ENCODE peak calls at places on chromosome 17, in four cellular contexts. I, F, X and J are unnamed samples.

GRCh38 chr17:81341347-81342061 is 46.4 kb upstream of the SLC38A10 start:
- DNase-seq in I (no peak), F (no peak), X (no peak), J (no peak)

GRCh38 chr17:63178530-63178929 is 212.5 kb downstream of the TANC2 start:
- DNase-seq in I (no peak), F (peak), X (no peak), J (no peak)

GRCh38 chr17:63535640-63536039 is 12.5 kb downstream of the KCNH6 start:
- DNase-seq in I (no peak), F (no peak), X (no peak), J (no peak)

GRCh38 chr17:69593351-69593715 is 178.8 kb downstream of the MAP2K6 start:
- DNase-seq in I (no peak), F (no peak), X (no peak), J (no peak)

GRCh38 chr17:43356999-43357398 is 41.8 kb upstream of the ARL4D start:
- DNase-seq in I (peak), F (peak), X (no peak), J (no peak)

GRCh38 chr17:2090804-2091534 is 36.1 kb downstream of the HIC1 start:
- DNase-seq in I (peak), F (peak), X (no peak), J (no peak)

GRCh38 chr17:36939059-36939943 is 2.0 kb downstream of the LHX1 start:
- DNase-seq in I (no peak), F (no peak), X (no peak), J (peak)

GRCh38 chr17:55513885-55514590 is 2.8 kb upstream of the SMIM36 start:
- DNase-seq in I (peak), F (peak), X (peak), J (peak)

GRCh38 chr17:6269474-6269873 is 165.4 kb downstream of the AIPL1 start:
- DNase-seq in I (peak), F (peak), X (no peak), J (no peak)

GRCh38 chr17:65617496-65617895 is 56.0 kb upstream of the AXIN2 start:
- DNase-seq in I (no peak), F (no peak), X (no peak), J (no peak)

GRCh38 chr17:40442392-40443195 is 656 bp upstream of the IGFBP4 start:
- DNase-seq in I (peak), F (peak), X (no peak), J (no peak)

GRCh38 chr17:68085751-68086445 is 50.4 kb downstream of the KPNA2 start:
- DNase-seq in I (no peak), F (no peak), X (no peak), J (no peak)

GRCh38 chr17:69357701-69358100 is 30.8 kb upstream of the ABCA5 start:
- DNase-seq in I (peak), F (no peak), X (no peak), J (no peak)

GRCh38 chr17:38703742-38704644 is 1.1 kb upstream of the MLLT6 start:
- DNase-seq in I (peak), F (no peak), X (peak), J (peak)

GRCh38 chr17:82963104-82963950 is 116.1 kb upstream of the METRNL start:
- DNase-seq in I (peak), F (peak), X (peak), J (peak)

GRCh38 chr17:30970757-30971567 is at the start of gene RNF135:
- DNase-seq in I (peak), F (peak), X (peak), J (peak)

DNA sequence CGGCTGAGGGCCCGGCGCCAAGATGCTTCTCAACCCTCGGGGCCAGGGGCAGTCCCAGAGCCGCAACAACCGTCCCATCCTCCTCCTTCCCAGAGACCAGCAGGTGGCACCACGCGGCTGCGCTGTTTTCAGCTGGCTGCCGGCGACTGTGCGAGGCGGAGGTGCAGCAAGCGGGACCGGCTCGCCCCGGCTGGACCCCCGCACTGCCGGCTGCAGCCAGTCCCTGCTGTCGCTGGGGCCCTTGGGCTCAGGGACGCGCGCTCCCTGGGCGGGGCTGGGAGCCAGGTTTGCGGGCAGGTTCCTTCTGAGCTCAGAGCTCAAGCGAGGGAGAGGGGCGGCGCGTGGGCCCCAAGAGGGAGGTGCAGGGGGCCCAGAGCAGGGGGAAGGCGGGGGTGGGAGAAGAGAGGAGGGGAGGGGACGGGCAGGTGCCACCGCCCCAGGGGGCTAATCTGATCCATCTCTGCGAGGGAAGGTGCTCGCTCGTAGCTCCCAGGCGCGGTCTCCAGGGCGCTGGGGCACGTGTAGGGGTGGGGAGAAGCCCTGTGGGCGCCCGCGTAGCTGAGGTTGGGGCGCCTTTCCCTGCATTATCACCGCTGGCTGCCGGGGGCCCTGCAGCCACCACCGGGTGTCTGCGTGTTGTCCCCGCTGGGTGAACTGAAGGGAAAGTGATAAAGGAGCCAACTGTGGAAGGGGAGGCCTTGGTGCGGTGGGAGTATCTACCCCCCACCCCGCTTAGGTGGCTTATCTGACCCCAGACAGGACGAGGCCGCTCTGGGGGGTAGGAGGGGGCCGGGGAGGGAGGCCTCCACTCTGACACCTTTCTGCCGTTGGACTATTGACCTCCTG is 24.2 kb downstream of the STAT5A start:
- DNase-seq in I (peak), F (peak), X (peak), J (peak)
- TF ChIP-seq CTCF in I (peak), F (peak), X (peak), J (peak)

GRCh38 chr17:60923000-60923399 is 245.3 kb downstream of the BCAS3 start:
- DNase-seq in I (no peak), F (no peak), X (no peak), J (no peak)

GRCh38 chr17:60916043-60916442 is 238.4 kb downstream of the BCAS3 start:
- DNase-seq in I (no peak), F (no peak), X (no peak), J (no peak)

DNA sequence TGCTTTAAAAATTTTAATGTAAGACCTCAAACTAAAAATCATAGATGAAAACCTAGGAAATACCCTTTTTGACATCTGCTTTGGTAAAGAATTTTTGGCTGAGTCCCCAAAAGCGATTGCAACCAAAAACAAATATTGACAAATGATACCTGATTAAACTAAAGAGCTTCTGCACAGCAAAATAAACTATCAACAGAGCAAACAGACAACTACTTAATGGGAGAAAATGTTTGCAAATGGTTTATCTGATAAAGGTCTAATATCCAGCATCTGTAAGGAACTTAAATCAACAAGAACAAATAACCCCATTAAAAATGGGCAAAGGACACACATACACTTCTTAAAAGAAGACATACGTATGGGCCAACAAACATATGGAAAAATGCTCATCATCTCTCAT is 242.5 kb downstream of the BCAS3 start:
- DNase-seq in I (no peak), F (no peak), X (no peak), J (no peak)
- TF ChIP-seq CTCF in I (no peak), F (no peak), X (no peak), J (no peak)

DNA sequence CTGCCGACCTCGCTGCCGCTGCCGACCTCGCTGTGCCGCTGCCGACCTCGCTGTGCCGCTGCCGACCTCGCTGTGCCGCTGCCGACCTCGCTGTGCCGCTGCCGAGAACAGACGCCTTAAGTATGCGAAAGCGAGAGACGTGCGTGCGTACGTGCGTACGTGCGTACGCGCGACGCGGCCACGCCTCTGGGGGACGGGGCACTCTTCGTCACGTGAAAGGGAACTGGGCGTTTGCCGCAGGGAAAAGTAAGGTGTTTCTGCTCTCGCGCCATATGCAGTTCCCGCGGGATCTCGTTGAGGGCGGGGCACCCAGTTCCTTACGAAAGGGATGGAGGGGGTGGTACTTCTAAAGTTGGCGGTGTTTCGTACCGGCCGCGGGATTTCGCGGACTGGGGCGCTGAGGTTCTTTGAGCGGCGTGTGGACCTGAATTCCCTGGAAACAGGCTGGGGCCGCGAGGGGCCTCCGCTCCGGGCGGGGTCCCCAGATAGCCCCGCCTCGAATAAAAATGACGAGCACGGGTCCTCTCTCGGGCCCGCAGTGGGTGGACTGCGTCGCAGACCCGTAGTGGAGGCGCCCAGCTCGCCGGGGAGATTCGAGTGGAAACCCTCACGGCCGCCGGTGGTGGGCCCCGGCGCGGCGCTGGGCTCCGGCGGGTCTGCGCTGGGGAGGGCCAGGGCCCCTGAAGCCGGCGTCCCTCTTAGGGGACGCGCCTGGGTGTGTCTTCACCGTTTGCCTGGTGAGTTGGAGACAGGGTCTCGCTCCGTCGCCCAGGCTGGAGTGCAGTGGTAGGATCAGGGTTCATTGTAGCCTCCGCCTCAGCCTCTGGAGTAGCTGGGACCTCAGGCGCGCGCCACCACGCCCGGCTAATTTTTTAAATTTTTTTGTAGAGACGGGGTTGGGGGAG is at the start of gene EIF4A3:
- DNase-seq in I (peak), F (peak), X (peak), J (peak)
- TF ChIP-seq CTCF in I (no peak), F (no peak), X (peak), J (no peak)

GRCh38 chr17:20896153-20896649 is 146.6 kb downstream of the USP22 start:
- DNase-seq in I (no peak), F (peak), X (no peak), J (no peak)
- TF ChIP-seq CTCF in I (peak), F (peak), X (peak), J (no peak)

GRCh38 chr17:51540151-51540550 is 279.8 kb downstream of the UTP18 start:
- DNase-seq in I (no peak), F (no peak), X (no peak), J (no peak)
- TF ChIP-seq CTCF in I (no peak), F (no peak), X (no peak), J (no peak)

GRCh38 chr17:29124135-29124930 is 55.9 kb downstream of the MYO18A start:
- DNase-seq in I (peak), F (peak), X (no peak), J (peak)
- TF ChIP-seq CTCF in I (peak), F (peak), X (peak), J (peak)

GRCh38 chr17:32441886-32442285 is 2.4 kb upstream of the PSMD11 start:
- DNase-seq in I (no peak), F (no peak), X (no peak), J (no peak)

GRCh38 chr17:32445497-32445896 is 1.2 kb downstream of the PSMD11 start:
- DNase-seq in I (no peak), F (no peak), X (no peak), J (no peak)

GRCh38 chr17:32444301-32445074 is at the start of gene PSMD11:
- DNase-seq in I (peak), F (peak), X (peak), J (peak)

GRCh38 chr17:32445075-32445427 is 741 bp downstream of the PSMD11 start:
- DNase-seq in I (peak), F (peak), X (peak), J (peak)

GRCh38 chr17:32443827-32444300 is 446 bp upstream of the PSMD11 start:
- DNase-seq in I (no peak), F (no peak), X (no peak), J (no peak)
- TF ChIP-seq CTCF in I (no peak), F (no peak), X (no peak), J (no peak)

DNA sequence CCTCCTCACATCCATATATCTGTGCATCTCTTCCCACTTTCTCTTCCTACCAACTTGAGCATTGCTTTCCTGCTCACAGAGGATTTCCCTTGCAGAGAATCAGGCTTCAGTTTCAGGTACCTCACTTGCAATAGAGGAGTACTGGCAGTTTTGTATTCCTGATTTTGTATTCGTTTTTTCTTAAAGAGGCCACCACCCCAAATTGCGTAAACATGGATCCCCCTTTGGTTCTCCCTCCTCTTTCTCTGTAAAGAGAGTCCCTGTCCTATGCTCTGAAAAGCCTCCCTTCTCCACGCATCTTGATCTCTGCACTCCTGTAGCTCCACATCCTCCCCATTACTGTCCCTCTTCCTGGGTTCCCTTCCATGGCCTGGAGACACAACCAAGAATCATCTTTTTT is 32.2 kb downstream of the TEKT3 start:
- DNase-seq in I (no peak), F (no peak), X (no peak), J (no peak)
- TF ChIP-seq CTCF in I (no peak), F (no peak), X (no peak), J (no peak)

GRCh38 chr17:5122586-5123342 is 6.9 kb downstream of the USP6 start:
- DNase-seq in I (no peak), F (no peak), X (no peak), J (peak)
- TF ChIP-seq CTCF in I (no peak), F (no peak), X (no peak), J (no peak)

GRCh38 chr17:50542795-50543774 is 3.9 kb upstream of the SPATA20 start:
- DNase-seq in I (peak), F (no peak), X (peak), J (no peak)

GRCh38 chr17:50539762-50540440 is 7.1 kb upstream of the SPATA20 start:
- DNase-seq in I (peak), F (no peak), X (peak), J (no peak)

GRCh38 chr17:50540485-50541401 is 6.2 kb upstream of the SPATA20 start:
- DNase-seq in I (no peak), F (no peak), X (no peak), J (no peak)

GRCh38 chr17:50541402-50541915 is 5.5 kb upstream of the SPATA20 start:
- DNase-seq in I (no peak), F (no peak), X (no peak), J (no peak)

DNA sequence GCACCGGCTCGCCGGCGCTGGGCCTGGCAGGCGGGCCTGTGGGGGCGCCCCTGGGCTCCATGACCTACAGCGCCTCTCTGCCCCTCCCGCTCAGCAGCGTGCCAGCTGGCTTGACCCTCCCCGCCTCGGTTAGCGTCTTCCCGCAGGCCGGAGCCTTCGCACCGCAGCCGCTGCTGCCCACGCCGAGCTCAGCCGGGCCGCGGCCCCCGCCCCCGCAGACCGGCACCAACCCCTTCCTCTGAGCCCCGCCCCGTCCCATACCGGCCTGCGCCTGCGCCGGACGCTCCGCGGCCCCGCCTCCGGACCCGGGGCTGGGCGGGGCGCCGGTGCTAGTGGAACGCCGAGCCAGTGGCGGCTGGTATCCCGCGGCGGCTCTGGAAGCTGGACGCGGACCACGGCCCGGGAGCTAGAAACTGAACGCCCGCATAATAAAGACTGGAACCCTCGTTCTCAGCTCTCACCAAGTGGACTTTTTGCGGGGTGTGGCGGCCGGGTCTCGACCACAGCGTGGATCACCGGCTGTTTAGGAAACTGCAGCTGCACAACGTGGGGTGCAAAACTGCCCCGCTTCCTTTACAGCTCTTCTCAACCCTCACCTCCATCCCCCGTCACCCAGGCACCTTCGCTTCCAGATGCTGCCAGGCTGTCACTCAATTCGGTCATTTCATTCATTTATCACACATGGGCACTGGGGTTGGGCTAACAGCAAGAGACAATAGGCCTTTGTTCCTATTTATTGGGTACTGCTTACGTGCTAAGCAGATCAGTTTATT is 4.9 kb upstream of the SPATA20 start:
- DNase-seq in I (peak), F (peak), X (peak), J (peak)
- TF ChIP-seq CTCF in I (peak), F (peak), X (no peak), J (no peak)